ENCODE peak calls at places on chromosomes 4 and X, in seven cellular contexts. M is GM12878, S is T47D, A is HCT116, W is SK-N-SH, H is K562, G is HepG2. C is an unnamed sample.

GRCh38 chr4:83490876-83491450 is 6.1 kb upstream of the ABRAXAS1 start:
- DNase-seq in M (no peak), S (peak; percentile 18), A (peak; percentile 42), W (peak; percentile 64), H (peak; percentile 76), G (peak; percentile 34), C (no peak)

GRCh38 chr4:38111024-38111423 is 150.8 kb downstream of the PTTG2 start:
- DNase-seq in M (no peak), S (no peak), A (no peak), W (no peak), H (no peak), G (no peak), C (no peak)

GRCh38 chr4:55358246-55358645 is 12.2 kb downstream of the SRD5A3 start:
- DNase-seq in M (no peak), S (no peak), A (no peak), W (no peak), H (no peak), G (no peak), C (no peak)

GRCh38 chr4:150315691-150316090 is 237.4 kb downstream of the DCLK2 start:
- DNase-seq in M (no peak), S (no peak), A (no peak), W (no peak), H (no peak), G (no peak), C (no peak)

GRCh38 chr4:74656596-74656995 is 137.7 kb downstream of the BTC start:
- DNase-seq in M (no peak), S (no peak), A (no peak), W (no peak), H (no peak), G (no peak), C (no peak)

GRCh38 chr4:169810325-169811323 is 52.9 kb upstream of the HPF1 start:
- DNase-seq in M (peak; percentile 8), S (peak; percentile 42), A (peak; percentile 84), W (peak; percentile 64), H (peak; percentile 69), G (peak; percentile 69), C (no peak)

GRCh38 chr4:169620846-169621228 is 459 bp downstream of the CLCN3 start:
- DNase-seq in M (no peak), S (no peak), A (no peak), W (peak; percentile 27), H (no peak), G (peak; percentile 16), C (no peak)

GRCh38 chrX:57286507-57287251 is at the start of gene FAAH2:
- DNase-seq in M (peak; percentile 23), S (peak; percentile 13), A (peak; percentile 90), W (no peak), H (peak; percentile 2), G (peak; percentile 57), C (no peak)

GRCh38 chr4:176238157-176238608 is 30.8 kb downstream of the ASB5 start:
- DNase-seq in M (no peak), S (no peak), A (no peak), W (no peak), H (no peak), G (no peak), C (no peak)

GRCh38 chr4:98474408-98474844 is 184.0 kb downstream of the TSPAN5 start:
- DNase-seq in M (no peak), S (no peak), A (no peak), W (no peak), H (no peak), G (no peak), C (no peak)

GRCh38 chr4:47562297-47562696 is 77.2 kb downstream of the ATP10D start:
- DNase-seq in M (no peak), S (no peak), A (no peak), W (no peak), H (no peak), G (no peak), C (no peak)

GRCh38 chrX:116114999-116115398 is 55.5 kb upstream of the AGTR2 start:
- DNase-seq in M (no peak), S (no peak), A (no peak), W (peak; percentile 5), H (no peak), G (no peak), C (no peak)

GRCh38 chrX:42290608-42291007 is 367.3 kb upstream of the CASK start:
- DNase-seq in M (no peak), S (no peak), A (peak; percentile 6), W (no peak), H (no peak), G (peak; percentile 1), C (no peak)

GRCh38 chrX:109393859-109394258 is 88.0 kb downstream of the GUCY2F start:
- DNase-seq in M (no peak), S (no peak), A (no peak), W (no peak), H (peak; percentile 9), G (no peak), C (no peak)

GRCh38 chr4:53014368-53014767 is 152.3 kb downstream of the RASL11B start:
- DNase-seq in M (no peak), S (no peak), A (no peak), W (no peak), H (no peak), G (no peak), C (no peak)

DNA sequence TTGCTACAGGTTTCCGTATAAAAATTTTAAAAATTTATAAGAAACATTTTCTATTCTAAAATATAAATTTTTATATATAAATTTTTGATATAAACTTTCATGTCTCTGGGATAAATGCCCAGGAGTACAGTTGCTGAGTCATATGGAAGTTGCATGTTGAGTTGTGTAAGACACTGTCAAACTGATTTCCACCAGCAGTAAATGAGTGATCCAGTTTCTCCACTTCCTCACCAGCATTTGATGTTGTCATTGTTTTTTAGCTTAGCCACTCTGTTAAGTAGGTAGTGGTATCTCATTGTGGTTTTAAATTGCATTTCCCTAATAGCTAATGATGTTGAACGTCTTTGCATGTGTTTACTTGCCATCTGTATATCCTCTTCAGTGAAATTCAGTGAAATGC is 66.5 kb downstream of the MAMLD1 start:
- DNase-seq in M (no peak), S (no peak), A (no peak), W (no peak), H (no peak), G (no peak), C (no peak)
- TF ChIP-seq JUND in M (no peak), S (no peak), A (no peak), W (no peak), H (no peak), G (no peak), C (no peak)

GRCh38 chrX:18672008-18672407 is at the start of gene RS1:
- DNase-seq in M (no peak), S (no peak), A (no peak), W (no peak), H (no peak), G (no peak), C (no peak)
- TF ChIP-seq JUND in M (no peak), S (no peak), A (no peak), W (no peak), H (no peak), G (no peak), C (no peak)

GRCh38 chrX:6851140-6851539 is 296.4 kb upstream of the STS start:
- DNase-seq in M (no peak), S (no peak), A (no peak), W (no peak), H (no peak), G (no peak), C (no peak)

GRCh38 chrX:6852121-6852520 is 295.4 kb upstream of the STS start:
- DNase-seq in M (no peak), S (no peak), A (no peak), W (no peak), H (no peak), G (no peak), C (no peak)

GRCh38 chrX:6852869-6853268 is 294.6 kb upstream of the STS start:
- DNase-seq in M (no peak), S (no peak), A (no peak), W (no peak), H (no peak), G (no peak), C (no peak)

DNA sequence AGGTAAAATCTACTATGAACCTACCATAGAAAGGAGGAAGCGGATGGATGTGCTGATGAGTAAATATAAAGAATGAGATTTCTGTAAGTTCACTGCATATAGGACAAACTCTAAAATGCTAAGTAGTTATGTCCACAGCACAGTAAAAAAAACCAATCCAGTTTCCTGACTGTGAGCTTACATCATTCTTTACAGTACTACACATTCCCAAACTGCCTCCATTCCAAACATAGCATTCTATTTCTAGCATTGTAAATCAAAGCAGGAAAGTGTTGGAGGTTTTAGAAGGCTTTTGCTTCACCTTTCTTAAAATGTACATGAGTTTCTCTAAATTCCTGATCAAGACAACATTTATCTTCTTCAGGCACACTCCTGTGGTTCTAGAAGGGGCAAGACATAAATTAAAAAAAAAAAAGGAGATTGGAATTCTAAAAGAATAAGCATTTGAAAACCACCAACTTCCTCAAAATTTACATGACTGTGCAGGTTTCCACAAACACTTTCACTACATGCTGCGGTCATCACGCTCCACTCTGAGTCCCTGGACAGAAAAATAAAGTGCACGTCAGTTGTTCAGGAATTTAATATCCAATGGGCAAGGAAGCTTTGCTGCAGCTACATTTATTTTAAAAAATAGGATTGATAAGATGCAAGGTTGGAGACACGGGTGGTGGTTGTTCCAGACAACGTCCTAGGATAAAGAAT is 297.6 kb upstream of the STS start:
- DNase-seq in M (no peak), S (no peak), A (no peak), W (no peak), H (no peak), G (no peak), C (no peak)
- TF ChIP-seq JUND in M (no peak), S (no peak), A (no peak), W (no peak), H (no peak), G (no peak), C (no peak)

GRCh38 chr4:161655148-161655547 is 508.7 kb downstream of the FSTL5 start:
- DNase-seq in M (no peak), S (no peak), A (no peak), W (no peak), H (no peak), G (no peak), C (no peak)
- TF ChIP-seq JUND in M (no peak), S (no peak), A (no peak), W (no peak), H (no peak), G (no peak), C (no peak)